ENCODE peak calls at places on chromosome 10, in four cellular contexts. J is stimulated activated naive CD8-positive, alpha-beta T cell treated with anti-CD3 and anti-CD28 coated beads, Interleukin-15, Interleukin-2, amounts not matched to agents 100 U/mL and 50 U/mL, for 24 hours; Z is endothelial cell; O is activated naive CD8-positive, alpha-beta T cell treated with anti-CD3 and anti-CD28 coated beads for 36 hours. Q is an unnamed sample.

GRCh38 chr10:133139561-133140065 is 20.4 kb upstream of the KNDC1 start:
- DNase-seq in O (no peak), Z (no peak), J (no peak), Q (no peak)

GRCh38 chr10:69742928-69743602 is 58.6 kb upstream of the COL13A1 start:
- DNase-seq in J (peak; percentile 54), O (peak; percentile 20), Z (peak; percentile 74), Q (peak; percentile 29)

GRCh38 chr10:14659626-14660196 is 115.0 kb downstream of the FAM107B start:
- DNase-seq in Z (no peak), O (peak; percentile 67), J (peak; percentile 54), Q (no peak)

GRCh38 chr10:58081353-58081752 is 186.3 kb downstream of the IPMK start:
- DNase-seq in Z (no peak), J (no peak), O (no peak), Q (no peak)

GRCh38 chr10:97659589-97659988 is 19.1 kb downstream of the PI4K2A start:
- DNase-seq in Z (no peak), J (no peak), O (no peak), Q (no peak)

GRCh38 chr10:1766049-1766448 is 28.7 kb upstream of the ADARB2 start:
- DNase-seq in Z (no peak), O (no peak), J (no peak), Q (no peak)

GRCh38 chr10:1186693-1186990 is 130.5 kb downstream of the WDR37 start:
- DNase-seq in J (no peak), O (no peak), Z (no peak), Q (no peak)

GRCh38 chr10:18658992-18659783 is at the start of gene ARL5B:
- DNase-seq in Z (peak; percentile 97), J (peak; percentile 97), O (peak; percentile 92), Q (peak; percentile 99)

GRCh38 chr10:31358688-31359330 is 39.8 kb downstream of the ZEB1 start:
- DNase-seq in J (no peak), Z (no peak), O (no peak), Q (no peak)